ENCODE peak calls at places on chromosome 2, in six cellular contexts. A, X, W, P, V and N are unnamed samples.

GRCh38 chr2:164302786-164303185 is 318.5 kb downstream of the GRB14 start:
- DNase-seq in A (no peak), X (no peak), W (no peak), P (no peak), V (no peak), N (no peak)

GRCh38 chr2:55861733-55862132 is 61.8 kb downstream of the EFEMP1 start:
- DNase-seq in A (no peak), X (no peak), W (no peak), P (no peak), V (no peak), N (no peak)

GRCh38 chr2:219477815-219478214 is 20.9 kb upstream of the GMPPA start:
- DNase-seq in A (peak), X (no peak), W (no peak), P (no peak), V (no peak), N (no peak)

GRCh38 chr2:218366621-218367414 is 10.2 kb downstream of the CATIP start:
- DNase-seq in A (no peak), X (no peak), W (peak), P (no peak), V (no peak), N (no peak)

GRCh38 chr2:68316091-68316490 is 3.7 kb downstream of the CNRIP1 start:
- DNase-seq in A (no peak), X (no peak), W (no peak), P (no peak), V (no peak), N (no peak)

GRCh38 chr2:26809876-26810577 is 24.2 kb downstream of the CENPA start:
- DNase-seq in A (no peak), X (no peak), W (no peak), P (no peak), V (no peak), N (no peak)

GRCh38 chr2:191263050-191263449 is 17.8 kb downstream of the MYO1B start:
- DNase-seq in A (no peak), X (no peak), W (no peak), P (no peak), V (no peak), N (no peak)

GRCh38 chr2:233838251-233838650 is 16.1 kb downstream of the HJURP start:
- DNase-seq in A (no peak), X (no peak), W (no peak), P (no peak), V (no peak), N (no peak)

GRCh38 chr2:67574230-67574629 is 177.1 kb downstream of the ETAA1 start:
- DNase-seq in A (no peak), X (no peak), W (no peak), P (no peak), V (peak), N (peak)

GRCh38 chr2:30979822-30980245 is 158.4 kb downstream of the GALNT14 start:
- DNase-seq in A (peak), X (peak), W (no peak), P (no peak), V (peak), N (peak)

GRCh38 chr2:30978044-30978443 is 160.2 kb downstream of the GALNT14 start:
- DNase-seq in A (no peak), X (no peak), W (no peak), P (no peak), V (no peak), N (no peak)

GRCh38 chr2:30981101-30981500 is 157.1 kb downstream of the GALNT14 start:
- DNase-seq in A (no peak), X (no peak), W (no peak), P (no peak), V (peak), N (no peak)

GRCh38 chr2:30981519-30981918 is 156.7 kb downstream of the GALNT14 start:
- DNase-seq in A (no peak), X (no peak), W (no peak), P (no peak), V (no peak), N (no peak)

DNA sequence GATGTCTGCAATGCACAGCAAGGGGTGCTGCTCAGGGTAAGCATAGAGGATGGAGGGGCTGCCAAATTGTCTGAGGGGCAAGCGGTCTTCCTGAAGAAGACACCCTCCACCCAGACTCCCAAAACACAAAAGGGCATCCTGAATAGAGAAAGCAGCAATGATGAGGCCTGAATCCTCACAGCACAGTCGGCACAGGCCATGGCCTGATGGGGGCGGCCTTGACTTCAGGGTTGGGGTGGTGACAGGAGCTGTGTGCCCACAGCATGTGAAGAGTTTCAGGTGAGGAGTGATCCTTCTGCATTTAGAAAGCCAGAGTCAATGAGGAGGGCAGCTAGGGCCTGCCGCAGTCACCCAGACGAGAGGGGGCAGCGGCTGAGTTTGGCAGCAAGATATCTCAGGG is 159.4 kb downstream of the GALNT14 start:
- DNase-seq in A (no peak), X (no peak), W (no peak), P (no peak), V (no peak), N (no peak)
- TF ChIP-seq CTCF in A (no peak), X (no peak), W (no peak), P (no peak), V (no peak), N (no peak)

GRCh38 chr2:151028691-151029176 is 232.9 kb downstream of the RBM43 start:
- DNase-seq in A (no peak), X (no peak), W (no peak), P (no peak), V (no peak), N (peak)

GRCh38 chr2:151032741-151033152 is 228.9 kb downstream of the RBM43 start:
- DNase-seq in A (no peak), X (no peak), W (no peak), P (no peak), V (peak), N (peak)

GRCh38 chr2:151029406-151030157 is 232.1 kb downstream of the RBM43 start:
- DNase-seq in A (no peak), X (no peak), W (no peak), P (no peak), V (peak), N (peak)

GRCh38 chr2:151033454-151034248 is 228.0 kb downstream of the RBM43 start:
- DNase-seq in A (no peak), X (no peak), W (no peak), P (no peak), V (no peak), N (peak)

GRCh38 chr2:151030663-151031230 is 230.9 kb downstream of the RBM43 start:
- DNase-seq in A (no peak), X (no peak), W (no peak), P (no peak), V (no peak), N (no peak)
- TF ChIP-seq CTCF in A (no peak), X (no peak), W (peak), P (no peak), V (peak), N (no peak)

DNA sequence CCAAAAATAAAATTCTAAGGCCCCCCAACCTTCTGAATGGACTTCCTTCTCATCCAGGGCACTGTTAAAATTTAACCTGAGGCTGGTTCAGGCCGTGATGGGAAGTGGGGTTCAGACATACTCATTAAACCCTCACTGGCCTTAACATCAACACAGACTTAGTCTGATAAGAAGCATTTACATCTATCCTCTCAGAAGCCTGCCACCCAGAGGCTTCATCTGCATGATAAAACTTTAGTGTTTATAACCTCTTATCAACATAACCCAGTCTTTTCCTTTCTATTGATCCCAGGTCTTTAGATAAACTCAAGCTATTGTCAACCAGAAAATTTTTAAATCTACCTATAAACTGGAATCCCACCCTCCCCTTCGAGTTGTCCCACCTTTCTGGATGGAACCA is 22.4 kb downstream of the ITSN2 start:
- DNase-seq in A (no peak), X (no peak), W (no peak), P (no peak), V (no peak), N (no peak)
- TF ChIP-seq CTCF in A (no peak), X (no peak), W (no peak), P (no peak), V (no peak), N (no peak)

GRCh38 chr2:72204782-72205545 is 57.3 kb upstream of the CYP26B1 start:
- DNase-seq in A (no peak), X (no peak), W (no peak), P (no peak), V (peak), N (peak)
- TF ChIP-seq CTCF in A (no peak), X (no peak), W (no peak), P (no peak), V (no peak), N (no peak)

GRCh38 chr2:241508510-241509407 is at the start of gene STK25:
- DNase-seq in A (peak), X (peak), W (peak), P (peak), V (peak), N (peak)

GRCh38 chr2:241509408-241509784 is 1.0 kb upstream of the STK25 start:
- DNase-seq in A (no peak), X (no peak), W (no peak), P (no peak), V (no peak), N (no peak)

GRCh38 chr2:241506793-241507429 is 1.5 kb downstream of the STK25 start:
- DNase-seq in A (no peak), X (no peak), W (no peak), P (no peak), V (no peak), N (peak)

GRCh38 chr2:241508240-241508509 is 209 bp downstream of the STK25 start:
- DNase-seq in A (no peak), X (no peak), W (peak), P (no peak), V (no peak), N (no peak)

DNA sequence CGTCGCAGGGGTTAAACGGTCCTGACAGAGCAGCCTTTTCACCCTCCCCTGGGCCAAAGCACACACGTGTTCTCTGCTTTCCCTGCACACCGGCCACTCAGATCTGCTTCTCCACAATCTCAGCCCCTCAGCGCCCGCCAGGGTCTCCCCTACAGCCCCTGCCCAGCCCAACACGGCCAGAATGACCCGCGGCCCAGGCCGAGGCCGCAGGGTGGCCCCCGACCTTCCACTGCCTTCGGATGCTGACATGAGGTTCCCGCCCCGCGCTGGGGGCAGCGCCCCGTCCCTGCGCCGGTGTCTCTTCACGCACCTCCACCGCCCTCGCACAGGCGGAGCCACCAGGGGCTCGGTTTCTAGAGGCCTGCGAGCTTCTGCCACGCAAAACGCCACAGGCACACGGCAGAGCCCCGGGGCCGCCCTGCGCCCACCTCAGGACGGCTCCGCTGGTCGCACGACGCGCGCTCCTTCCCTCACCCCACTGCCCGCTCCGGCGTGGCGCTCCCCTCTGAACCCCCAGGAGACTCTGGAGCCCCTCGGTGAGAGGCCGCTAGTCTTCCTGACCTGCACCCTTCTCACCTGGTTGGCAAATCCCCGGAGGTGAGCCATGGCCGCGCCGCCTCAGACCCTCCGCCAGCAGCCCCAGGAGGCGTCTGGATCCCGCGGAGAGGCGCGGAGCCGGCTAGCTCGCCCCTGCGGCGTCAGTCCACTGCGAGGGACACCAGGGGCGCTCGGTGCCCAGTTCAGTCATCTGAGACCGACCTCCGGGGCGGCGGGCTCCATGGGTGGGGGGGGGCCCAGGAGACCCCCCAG is 749 bp downstream of the STK25 start:
- DNase-seq in A (peak), X (no peak), W (peak), P (no peak), V (peak), N (peak)
- TF ChIP-seq CTCF in A (peak), X (no peak), W (peak), P (no peak), V (no peak), N (peak)

DNA sequence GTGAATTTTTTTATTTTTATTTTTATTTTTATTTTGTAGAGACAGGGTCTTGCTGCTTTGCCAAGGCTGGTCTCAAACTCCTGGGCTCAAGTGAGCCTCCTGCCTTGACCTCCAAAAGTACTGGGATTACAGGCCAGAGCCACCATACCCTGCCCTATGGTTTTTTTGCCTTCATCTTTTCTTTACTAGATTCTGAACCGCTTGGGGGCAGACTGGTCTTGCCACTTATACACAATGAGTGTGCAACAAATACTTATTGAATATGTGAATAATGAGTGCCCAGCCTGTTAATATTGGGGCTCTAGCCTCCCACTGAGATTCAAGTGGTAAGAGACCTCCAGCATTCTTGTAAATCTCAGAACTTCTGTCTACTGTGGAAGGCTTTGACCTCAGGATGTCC is 3.9 kb downstream of the NCK2 start:
- DNase-seq in A (no peak), X (no peak), W (no peak), P (no peak), V (no peak), N (no peak)
- TF ChIP-seq CTCF in A (no peak), X (no peak), W (no peak), P (no peak), V (no peak), N (peak)

GRCh38 chr2:137888845-137889244 is 75.4 kb upstream of the HNMT start:
- DNase-seq in A (peak), X (peak), W (no peak), P (peak), V (peak), N (peak)
- TF ChIP-seq CTCF in A (peak), X (peak), W (no peak), P (peak), V (peak), N (peak)

DNA sequence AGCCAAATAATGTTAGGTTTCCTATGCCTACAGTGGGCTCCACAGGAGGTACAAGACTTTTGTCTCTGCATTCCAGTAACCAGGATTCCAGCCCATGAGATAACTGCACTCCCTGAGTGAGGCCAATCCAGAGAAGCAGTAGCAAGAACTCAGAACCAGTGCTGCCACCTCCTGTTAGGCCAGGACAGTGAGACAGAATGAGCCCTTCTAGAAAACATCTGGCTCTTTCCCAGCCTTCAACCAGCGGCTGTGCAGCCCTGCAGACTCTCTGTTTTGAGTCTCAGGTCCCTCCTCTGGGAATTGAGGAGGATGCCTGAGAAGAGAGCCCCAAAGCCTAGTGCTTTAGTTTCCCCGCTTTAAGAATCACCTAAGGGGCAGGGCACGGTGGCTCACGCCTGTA is 44.2 kb downstream of the ARID5A start:
- DNase-seq in A (no peak), X (peak), W (no peak), P (no peak), V (no peak), N (peak)
- TF ChIP-seq CTCF in A (peak), X (peak), W (no peak), P (no peak), V (no peak), N (peak)